ENCODE peak calls at places on chromosome 21, in five cellular contexts. U, H, Q, G and J are unnamed samples.

GRCh38 chr21:34844033-34844923 is 175.5 kb downstream of the CLIC6 start:
- DNase-seq in U (no peak), H (no peak), Q (no peak), G (no peak), J (no peak)

GRCh38 chr21:16454371-16454770 is 724.6 kb downstream of the USP25 start:
- DNase-seq in U (peak), H (no peak), Q (no peak), G (no peak), J (no peak)

GRCh38 chr21:42080788-42081083 is 9.6 kb downstream of the UMODL1 start:
- DNase-seq in U (peak), H (no peak), Q (no peak), G (no peak), J (no peak)

GRCh38 chr21:41683815-41684214 is 83.0 kb downstream of the RIPK4 start:
- DNase-seq in U (no peak), H (no peak), Q (no peak), G (no peak), J (peak)

GRCh38 chr21:15009964-15010363 is 54.8 kb downstream of the NRIP1 start:
- DNase-seq in U (no peak), H (no peak), Q (no peak), G (no peak), J (no peak)

GRCh38 chr21:24272527-24272938 is 1334.7 kb downstream of the MRPL39 start:
- DNase-seq in U (no peak), H (no peak), Q (no peak), G (peak), J (no peak)

GRCh38 chr21:35599164-35599563 is 461.2 kb downstream of the SETD4 start:
- DNase-seq in U (no peak), H (no peak), Q (no peak), G (no peak), J (no peak)

GRCh38 chr21:35927262-35927661 is 133.1 kb downstream of the SETD4 start:
- DNase-seq in U (no peak), H (no peak), Q (no peak), G (no peak), J (no peak)

GRCh38 chr21:16420086-16420724 is 690.4 kb downstream of the USP25 start:
- DNase-seq in U (no peak), H (no peak), Q (no peak), G (no peak), J (no peak)